ENCODE peak calls at places on chromosomes 7 and 10, in four cellular contexts. C is fibroblast of pulmonary artery; W is CD4-positive, alpha-beta memory T cell; D is NCI-H1105 treated with DMSO at 0.1 percent for 48 hours. I is an unnamed sample.

GRCh38 chr10:93079663-93080349 is 6.1 kb downstream of the CYP26A1 start:
- DNase-seq in C (no peak), W (no peak), D (no peak), I (no peak)

GRCh38 chr10:77901743-77902142 is 24.8 kb downstream of the DLG5 start:
- DNase-seq in C (no peak), W (no peak), D (no peak), I (no peak)

GRCh38 chr7:7911756-7912155 is 56.8 kb upstream of the GLCCI1 start:
- DNase-seq in C (no peak), W (no peak), D (no peak), I (no peak)

GRCh38 chr7:55539380-55539779 is 32.9 kb downstream of the VOPP1 start:
- DNase-seq in C (no peak), W (no peak), D (no peak), I (no peak)

GRCh38 chr10:5776150-5776880 is 36.9 kb downstream of the GDI2 start:
- DNase-seq in C (no peak), W (no peak), D (no peak), I (peak)

GRCh38 chr7:155255660-155256059 is 42.0 kb upstream of the INSIG1 start:
- DNase-seq in C (no peak), W (no peak), D (no peak), I (no peak)

GRCh38 chr7:117237646-117238045 is 85.2 kb downstream of the WNT2 start:
- DNase-seq in C (no peak), W (no peak), D (no peak), I (no peak)

GRCh38 chr10:36712695-36713094 is 412.7 kb upstream of the ANKRD30A start:
- DNase-seq in C (no peak), W (no peak), D (no peak), I (no peak)

GRCh38 chr10:11823122-11823988 is at the start of gene PROSER2:
- DNase-seq in C (peak), W (peak), D (no peak), I (peak)

GRCh38 chr7:44638611-44639557 is 32.5 kb downstream of the OGDH start:
- DNase-seq in C (peak), W (peak), D (no peak), I (peak)

GRCh38 chr7:130393095-130393494 is 12.8 kb downstream of the CPA1 start:
- DNase-seq in C (peak), W (no peak), D (no peak), I (peak)

GRCh38 chr7:35757574-35757973 is 43.3 kb upstream of the SEPTIN7 start:
- DNase-seq in C (no peak), W (no peak), D (no peak), I (no peak)

GRCh38 chr10:33234779-33235178 is 99.7 kb downstream of the NRP1 start:
- DNase-seq in C (no peak), W (no peak), D (no peak), I (peak)

GRCh38 chr10:125823663-125824251 is 411 bp downstream of the BCCIP start:
- DNase-seq in C (no peak), W (no peak), D (no peak), I (peak)

GRCh38 chr7:75989726-75990388 is 4.5 kb downstream of the TMEM120A start:
- DNase-seq in C (no peak), W (no peak), D (no peak), I (no peak)

GRCh38 chr10:34181545-34182300 is 633.4 kb downstream of the PARD3 start:
- DNase-seq in C (peak), W (no peak), D (no peak), I (peak)

GRCh38 chr7:29106128-29106988 is 40.0 kb downstream of the CPVL start:
- DNase-seq in C (peak), W (no peak), D (peak), I (peak)

GRCh38 chr7:27157717-27158431 is 1.4 kb upstream of the HOXA7 start:
- DNase-seq in C (no peak), W (no peak), D (no peak), I (no peak)

GRCh38 chr7:15305002-15305600 is 256.7 kb downstream of the AGMO start:
- DNase-seq in C (peak), W (no peak), D (peak), I (peak)

GRCh38 chr10:35322636-35323035 is 13.7 kb upstream of the CCNY start:
- DNase-seq in C (no peak), W (no peak), D (no peak), I (no peak)

GRCh38 chr10:43233601-43234430 is 33.0 kb downstream of the RASGEF1A start:
- DNase-seq in C (no peak), W (no peak), D (no peak), I (no peak)

GRCh38 chr7:47202146-47202768 is 379.7 kb downstream of the TNS3 start:
- DNase-seq in C (no peak), W (no peak), D (no peak), I (peak)

GRCh38 chr7:43220250-43220649 is 107.8 kb downstream of the HECW1 start:
- DNase-seq in C (peak), W (no peak), D (no peak), I (peak)

GRCh38 chr7:130925136-130925794 is 191.3 kb upstream of the KLF14 start:
- DNase-seq in C (no peak), W (no peak), D (no peak), I (no peak)

GRCh38 chr10:21888959-21889358 is 114.6 kb downstream of the DNAJC1 start:
- DNase-seq in C (no peak), W (no peak), D (no peak), I (no peak)

GRCh38 chr10:123553810-123554430 is 112.2 kb upstream of the GPR26 start:
- DNase-seq in C (no peak), W (no peak), D (no peak), I (no peak)

GRCh38 chr10:60896715-60897114 is 47.3 kb downstream of the RHOBTB1 start:
- DNase-seq in C (peak), W (no peak), D (no peak), I (no peak)

GRCh38 chr7:21159506-21159905 is 268.4 kb upstream of the SP4 start:
- DNase-seq in C (no peak), W (no peak), D (no peak), I (no peak)

GRCh38 chr10:34731885-34732701 is 83.0 kb downstream of the PARD3 start:
- DNase-seq in C (peak), W (no peak), D (no peak), I (peak)

GRCh38 chr7:16851829-16852228 is 30.0 kb downstream of the AGR3 start:
- DNase-seq in C (no peak), W (no peak), D (no peak), I (no peak)

GRCh38 chr7:45920543-45921380 is at the start of gene IGFBP3:
- DNase-seq in C (peak), W (peak), D (peak), I (peak)

GRCh38 chr10:33245343-33245742 is 89.1 kb downstream of the NRP1 start:
- DNase-seq in C (no peak), W (no peak), D (no peak), I (no peak)

GRCh38 chr10:73810358-73810734 is 1.1 kb downstream of the NDST2 start:
- DNase-seq in C (no peak), W (no peak), D (no peak), I (no peak)

I was measured in AG20443.